ENCODE peak calls at places on chromosomes 7 and 10, in six cellular contexts. A, L, D, O, G and C are unnamed samples. For H3K4me1, the result is how much of the 10 kb centered on the place peaks cover.

GRCh38 chr7:142916508-142916907 is 17.0 kb downstream of the TRPV5 start:
- DNase-seq in A (no peak), O (no peak), D (no peak), G (no peak), L (no peak), C (no peak)

GRCh38 chr7:144588535-144588934 is 185.0 kb upstream of the NOBOX start:
- DNase-seq in O (no peak), A (no peak), D (no peak), G (no peak), L (no peak), C (no peak)

GRCh38 chr10:118568327-118568848 is 27.1 kb downstream of the PRLHR start:
- DNase-seq in O (no peak), A (peak), L (no peak), G (peak), D (peak), C (peak)

GRCh38 chr7:16989883-16990413 is 108.2 kb upstream of the AGR3 start:
- DNase-seq in O (peak), A (peak), G (no peak), L (peak), D (peak), C (no peak)

GRCh38 chr7:106348231-106348630 is 63.4 kb upstream of the NAMPT start:
- DNase-seq in A (no peak), G (no peak), L (no peak), O (no peak), D (no peak), C (no peak)

GRCh38 chr7:28298870-28299484 is 113.3 kb upstream of the CREB5 start:
- DNase-seq in G (peak), O (no peak), D (peak), L (no peak), A (peak), C (no peak)

GRCh38 chr7:4931932-4932331 is 27.1 kb downstream of the MMD2 start:
- DNase-seq in O (no peak), L (no peak), A (no peak), G (no peak), D (no peak), C (no peak)

GRCh38 chr7:2938514-2939192 is 94.5 kb upstream of the GNA12 start:
- DNase-seq in D (no peak), O (peak), A (no peak), G (no peak), L (peak), C (no peak)

GRCh38 chr7:56009695-56010094 is 41.5 kb downstream of the PSPH start:
- DNase-seq in D (peak), A (no peak), G (no peak), L (no peak), O (no peak), C (no peak)

GRCh38 chr7:149774237-149775175 is 1.1 kb upstream of the ZNF467 start:
- DNase-seq in A (peak), G (no peak), D (no peak), L (peak), O (peak), C (no peak)

GRCh38 chr7:47452295-47452694 is 129.6 kb downstream of the TNS3 start:
- DNase-seq in G (no peak), D (no peak), O (no peak), A (no peak), L (no peak), C (no peak)
- H3K27ac ChIP-seq in G (no peak), D (peak), O (peak), A (no peak), L (peak), C (peak)

DNA sequence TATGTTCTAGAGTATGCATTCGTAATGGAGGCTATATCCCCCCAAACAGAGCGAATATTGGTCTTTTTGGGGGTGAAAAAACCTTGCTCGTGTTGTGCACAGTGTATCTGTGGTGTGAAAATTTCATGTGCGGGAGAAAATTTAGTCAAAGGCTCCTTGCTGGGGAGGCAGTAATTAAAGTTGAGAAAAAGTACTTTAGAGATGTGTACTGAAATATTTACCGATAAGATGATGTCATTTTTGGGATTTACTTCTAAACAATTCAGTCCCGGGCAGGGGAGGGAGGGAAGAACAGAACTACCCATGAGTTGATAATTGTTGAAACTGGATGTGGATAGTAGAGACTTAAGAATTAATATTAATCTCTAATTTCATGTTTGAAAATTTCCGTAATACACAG is 9.3 kb downstream of the RBM17 start:
- DNase-seq in O (no peak), A (no peak), D (no peak), G (no peak), L (no peak), C (no peak)
- H3K4me1 ChIP-seq in O (under half), A (under half), D (under half), G (under half), L (under half), C (under half)

GRCh38 chr7:51289608-51290370 is 26.8 kb downstream of the COBL start:
- DNase-seq in A (no peak), L (no peak), D (no peak), G (no peak), O (no peak), C (peak)
- H3K27ac ChIP-seq in A (no peak), L (no peak), D (no peak), G (no peak), O (no peak), C (no peak)

GRCh38 chr10:43399911-43400310 is 9.1 kb downstream of the HNRNPF start:
- DNase-seq in O (no peak), G (no peak), D (no peak), A (no peak), L (no peak), C (no peak)
- H3K4me1 ChIP-seq in O (half or more), G (half or more), D (under half), A (under half), L (half or more), C (half or more)

GRCh38 chr10:110460111-110460809 is 37.4 kb upstream of the DUSP5 start:
- DNase-seq in G (peak), O (no peak), A (no peak), D (peak), L (no peak), C (no peak)
- H3K27ac ChIP-seq in G (peak), O (no peak), A (no peak), D (no peak), L (no peak), C (no peak)

GRCh38 chr7:107998150-107998549 is 4.8 kb downstream of the LAMB1 start:
- DNase-seq in L (no peak), D (peak), O (no peak), G (no peak), A (no peak), C (no peak)

GRCh38 chr7:107996072-107996824 is 6.7 kb downstream of the LAMB1 start:
- DNase-seq in G (no peak), A (no peak), O (no peak), D (peak), L (no peak), C (no peak)

GRCh38 chr7:107995184-107996071 is 7.5 kb downstream of the LAMB1 start:
- DNase-seq in G (no peak), L (no peak), O (no peak), D (peak), A (no peak), C (no peak)

GRCh38 chr7:107993879-107994278 is 9.1 kb downstream of the LAMB1 start:
- DNase-seq in O (no peak), G (no peak), A (no peak), L (no peak), D (peak), C (no peak)

GRCh38 chr7:107994366-107994765 is 8.6 kb downstream of the LAMB1 start:
- DNase-seq in D (no peak), L (no peak), A (no peak), O (no peak), G (no peak), C (no peak)
- H3K4me1 ChIP-seq in D (under half), L (under half), A (under half), O (under half), G (under half), C (half or more)

GRCh38 chr7:30899066-30899465 is 12.6 kb upstream of the AQP1 start:
- DNase-seq in D (no peak), O (no peak), L (no peak), A (no peak), G (no peak), C (no peak)
- H3K27ac ChIP-seq in D (no peak), O (peak), L (peak), A (no peak), G (no peak), C (peak)

GRCh38 chr7:134999136-134999535 is 12.8 kb downstream of the AGBL3 start:
- DNase-seq in A (no peak), L (no peak), D (no peak), G (no peak), O (no peak), C (no peak)
- H3K4me1 ChIP-seq in A (under half), L (under half), D (under half), G (under half), O (under half), C (under half)

GRCh38 chr10:62069452-62070191 is 168.1 kb downstream of the ARID5B start:
- DNase-seq in G (no peak), L (no peak), D (no peak), O (no peak), A (no peak), C (no peak)

GRCh38 chr10:62067560-62067959 is 166.1 kb downstream of the ARID5B start:
- DNase-seq in D (no peak), A (no peak), G (no peak), L (no peak), O (no peak), C (no peak)

GRCh38 chr10:62071846-62072281 is 170.4 kb downstream of the ARID5B start:
- DNase-seq in D (peak), A (no peak), G (no peak), O (no peak), L (no peak), C (no peak)

GRCh38 chr10:62072901-62073300 is 171.4 kb downstream of the ARID5B start:
- DNase-seq in L (no peak), A (no peak), D (peak), G (no peak), O (no peak), C (no peak)

GRCh38 chr10:62068464-62068863 is 167.0 kb downstream of the ARID5B start:
- DNase-seq in G (no peak), D (no peak), A (no peak), O (no peak), L (peak), C (no peak)
- H3K27ac ChIP-seq in G (no peak), D (no peak), A (no peak), O (peak), L (peak), C (peak)